ENCODE peak calls at places on chromosomes 7 and 10, in five cellular contexts. T, R, W, V and I are unnamed samples.

GRCh38 chr7:73841689-73842247 is 548 bp downstream of the METTL27 start:
- DNase-seq in T (no peak), R (peak; percentile 64), W (no peak), V (no peak), I (no peak)

GRCh38 chr7:35716038-35716803 is 21.3 kb upstream of the HERPUD2 start:
- DNase-seq in T (peak; percentile 40), R (no peak), W (no peak), V (no peak), I (no peak)

GRCh38 chr7:143181349-143181748 is 1.9 kb upstream of the TAS2R39 start:
- DNase-seq in T (no peak), R (no peak), W (no peak), V (no peak), I (no peak)

GRCh38 chr7:130758429-130759056 is 24.5 kb upstream of the KLF14 start:
- DNase-seq in T (peak; percentile 47), R (peak; percentile 43), W (no peak), V (no peak), I (no peak)

GRCh38 chr10:133034092-133034491 is 53.6 kb upstream of the ADGRA1 start:
- DNase-seq in T (no peak), R (no peak), W (no peak), V (no peak), I (no peak)

GRCh38 chr10:46006219-46006618 is 24.2 kb downstream of the NCOA4 start:
- DNase-seq in T (no peak), R (no peak), W (no peak), V (no peak), I (no peak)

GRCh38 chr10:33113111-33113856 is 155.3 kb upstream of the ITGB1 start:
- DNase-seq in T (no peak), R (no peak), W (no peak), V (no peak), I (no peak)

GRCh38 chr10:43666551-43666950 is 17.9 kb upstream of the ZNF32 start:
- DNase-seq in T (no peak), R (no peak), W (no peak), V (no peak), I (no peak)

GRCh38 chr10:6671976-6672375 is 91.9 kb upstream of the PRKCQ start:
- DNase-seq in T (no peak), R (no peak), W (no peak), V (no peak), I (no peak)

GRCh38 chr7:141752634-141753033 is 11.3 kb upstream of the TAS2R3 start:
- DNase-seq in T (peak; percentile 2), R (peak; percentile 49), W (no peak), V (no peak), I (no peak)

GRCh38 chr10:35459449-35459847 is 123.1 kb downstream of the CCNY start:
- DNase-seq in T (no peak), R (no peak), W (no peak), V (no peak), I (no peak)

GRCh38 chr7:157565981-157566630 is 229.3 kb downstream of the DNAJB6 start:
- DNase-seq in T (no peak), R (no peak), W (no peak), V (no peak), I (no peak)
- H3K4me1 ChIP-seq in T (no peaks in the 10 kb centered on the region), R (no peaks in the 10 kb centered on the region), W (no peaks in the 10 kb centered on the region), V (peaks cover 12% of the 10 kb centered on the region), I (peaks cover 16% of the 10 kb centered on the region)

GRCh38 chr7:952548-953441 is 1.7 kb downstream of the ADAP1 start:
- DNase-seq in T (no peak), R (no peak), W (no peak), V (no peak), I (no peak)
- H3K4me3 ChIP-seq in T (peak overlapping the region; percentile 66), R (no peak overlapping the region), W (no peak overlapping the region), V (peak overlapping the region; percentile 74), I (no peak overlapping the region)

DNA sequence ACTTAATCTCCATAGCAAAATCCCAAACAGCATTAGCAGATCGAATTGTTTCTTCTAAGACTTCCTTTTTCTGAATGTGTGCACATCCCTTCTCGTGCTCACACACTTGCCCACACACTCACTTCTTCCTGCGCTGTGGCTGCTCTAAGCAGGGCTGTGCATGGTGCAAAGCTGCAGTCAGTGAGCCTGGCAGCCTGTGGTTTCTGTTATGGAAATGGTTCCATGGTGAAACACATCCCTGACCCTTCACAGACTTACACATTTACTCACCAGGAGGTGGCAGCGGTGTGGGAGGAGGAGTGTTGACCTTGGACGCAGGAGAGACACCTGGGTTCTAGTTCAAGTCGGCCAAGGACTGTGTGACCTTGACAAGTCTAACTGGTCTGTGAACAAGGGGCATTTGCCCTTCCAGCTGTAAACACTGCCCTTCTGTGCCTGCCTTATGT is 24.9 kb downstream of the MTURN start:
- DNase-seq in T (peak; percentile 46), R (peak; percentile 49), W (no peak), V (no peak), I (no peak)
- H3K4me1 ChIP-seq in T (peaks cover 37% of the 10 kb centered on the region), R (no peaks in the 10 kb centered on the region), W (no peaks in the 10 kb centered on the region), V (peaks cover 22% of the 10 kb centered on the region), I (peaks cover 59% of the 10 kb centered on the region)

DNA sequence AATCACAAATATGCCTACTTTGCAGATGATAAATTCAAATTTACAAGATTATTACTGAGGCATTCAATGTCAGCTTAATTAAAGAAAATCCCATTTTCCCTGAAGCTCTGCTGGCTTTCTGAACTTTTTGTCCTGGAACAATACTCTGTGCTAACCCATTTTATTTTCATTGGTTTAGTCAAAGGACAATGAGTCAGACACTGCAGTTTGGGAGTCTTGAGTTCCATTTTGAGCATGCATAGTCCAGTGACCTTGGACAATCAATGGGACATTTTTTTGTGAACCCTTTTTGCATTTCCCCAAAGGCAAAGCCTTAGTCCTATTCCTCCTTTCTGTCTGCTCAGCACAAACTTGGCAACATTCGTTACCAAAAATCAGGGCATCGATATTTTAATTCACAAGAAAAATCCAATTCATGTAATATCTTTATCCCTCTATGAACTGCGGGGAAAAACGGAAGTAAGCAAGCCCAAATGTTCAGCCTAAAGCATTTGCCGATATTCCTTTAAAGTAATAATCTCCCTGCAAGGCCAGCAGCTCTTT is 339.8 kb downstream of the RNLS start:
- DNase-seq in T (no peak), R (no peak), W (no peak), V (no peak), I (no peak)
- H3K4me3 ChIP-seq in T (no peak overlapping the region), R (no peak overlapping the region), W (no peak overlapping the region), V (peak overlapping the region; percentile 13), I (no peak overlapping the region)

GRCh38 chr10:50393784-50394183 is 142.5 kb upstream of the ASAH2 start:
- DNase-seq in T (no peak), R (no peak), W (peak; percentile 45), V (no peak), I (no peak)

GRCh38 chr10:50395279-50395678 is 144.0 kb upstream of the ASAH2 start:
- DNase-seq in T (no peak), R (no peak), W (no peak), V (peak; percentile 54), I (no peak)

GRCh38 chr10:50396491-50397311 is 145.4 kb upstream of the ASAH2 start:
- DNase-seq in T (no peak), R (no peak), W (no peak), V (no peak), I (no peak)

GRCh38 chr10:50392966-50393718 is 141.8 kb upstream of the ASAH2 start:
- DNase-seq in T (no peak), R (no peak), W (no peak), V (no peak), I (no peak)

DNA sequence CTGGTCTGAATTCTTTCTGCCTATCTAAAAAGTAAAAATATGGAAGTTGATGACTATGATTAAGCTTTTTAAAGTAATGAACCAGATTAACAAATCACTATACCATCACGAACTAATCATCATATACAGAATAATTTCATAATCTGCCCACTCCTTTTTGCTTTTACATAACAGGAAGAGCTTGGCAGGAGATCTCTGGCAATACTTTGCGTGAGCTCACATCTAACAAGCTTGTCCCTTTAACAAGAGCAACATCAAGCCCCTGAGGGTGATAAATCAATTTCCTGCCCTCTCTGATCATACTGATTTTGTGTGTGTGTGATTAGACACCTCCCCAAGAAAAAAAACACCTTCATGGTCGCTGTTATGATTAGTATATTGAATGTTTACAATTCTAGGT is 143.5 kb upstream of the ASAH2 start:
- DNase-seq in T (no peak), R (no peak), W (no peak), V (no peak), I (no peak)
- H3K4me1 ChIP-seq in T (peaks cover 9% of the 10 kb centered on the region), R (peaks cover 3% of the 10 kb centered on the region), W (peaks cover 24% of the 10 kb centered on the region), V (peaks cover 55% of the 10 kb centered on the region), I (peaks cover 21% of the 10 kb centered on the region)

DNA sequence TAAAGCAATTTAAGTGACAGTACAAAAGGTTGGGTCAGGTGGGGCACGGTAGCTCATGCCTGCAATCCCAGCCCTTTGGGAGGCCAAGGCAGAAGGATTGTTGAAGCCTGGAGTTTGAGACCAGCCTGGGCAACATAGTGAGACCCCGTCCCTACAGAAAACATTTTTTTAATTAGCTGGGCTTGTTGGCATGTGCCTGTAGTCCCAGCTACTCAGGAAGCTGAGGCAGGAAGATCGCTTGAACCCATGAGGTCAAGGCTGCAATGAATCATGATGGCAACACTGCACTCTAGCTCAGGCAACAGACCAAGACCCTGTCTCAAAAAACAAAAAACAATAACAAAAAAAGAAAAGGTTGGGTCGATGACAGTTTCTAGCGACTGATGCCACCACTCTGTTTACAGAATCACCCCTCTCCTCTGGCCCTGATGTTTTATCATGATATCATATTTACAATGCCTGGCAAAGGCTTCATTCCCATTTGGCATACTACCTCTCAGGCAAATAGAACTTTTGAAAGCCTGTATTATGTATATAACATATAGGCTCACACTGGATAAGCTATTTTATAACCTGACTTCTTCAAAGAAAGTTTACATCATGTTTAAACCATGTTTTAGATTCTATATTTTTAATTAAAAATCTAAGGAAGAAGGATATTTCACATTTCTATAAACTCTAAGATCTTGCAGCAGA is 558 bp upstream of the ABCC2 start:
- DNase-seq in T (no peak), R (no peak), W (no peak), V (no peak), I (no peak)
- H3K4me3 ChIP-seq in T (no peak overlapping the region), R (no peak overlapping the region), W (no peak overlapping the region), V (no peak overlapping the region), I (no peak overlapping the region)

GRCh38 chr10:70163448-70163847 is 6.9 kb downstream of the SAR1A start:
- DNase-seq in T (no peak), R (no peak), W (no peak), V (no peak), I (no peak)
- H3K4me1 ChIP-seq in T (peaks cover 9% of the 10 kb centered on the region), R (no peaks in the 10 kb centered on the region), W (peaks cover 20% of the 10 kb centered on the region), V (peaks cover 72% of the 10 kb centered on the region), I (peaks cover 75% of the 10 kb centered on the region)

DNA sequence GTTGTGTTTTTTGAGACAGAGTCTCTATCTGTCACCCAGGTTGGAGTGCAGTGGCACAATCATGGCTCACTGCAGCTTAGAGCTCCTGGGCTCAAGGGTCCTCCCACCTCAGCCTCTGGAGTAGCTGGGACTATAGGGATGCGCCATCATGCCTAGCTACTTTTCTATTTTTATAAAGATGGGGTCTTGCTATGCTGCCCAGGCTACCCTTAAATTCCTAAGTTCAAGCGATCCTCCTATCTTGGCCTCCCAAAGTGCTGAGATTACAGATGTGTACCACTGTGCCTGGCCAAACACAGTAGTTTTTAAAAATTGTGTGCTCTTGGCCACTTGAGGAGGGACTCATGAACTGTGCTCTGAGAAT is 10.6 kb upstream of the TLX1 start:
- DNase-seq in T (no peak), R (no peak), W (no peak), V (no peak), I (no peak)
- H3K4me3 ChIP-seq in T (no peak overlapping the region), R (no peak overlapping the region), W (no peak overlapping the region), V (peak overlapping the region; percentile 48), I (peak overlapping the region; percentile 70)